ENCODE peak calls at places on chromosomes 3 and 15, in six cellular contexts. O is Calu3, P is foreskin keratinocyte, B is heart left ventricle, M is fibroblast of mammary gland, Z is testis. C is an unnamed sample.

GRCh38 chr15:84992157-84992940 is 10.7 kb downstream of the PDE8A start:
- DNase-seq in O (peak; percentile 65), P (peak; percentile 93), B (no peak), M (peak; percentile 83), Z (no peak), C (no peak)

GRCh38 chr3:97815149-97815917 is 6.5 kb upstream of the CRYBG3 start:
- DNase-seq in O (peak; percentile 32), P (peak; percentile 54), B (no peak), M (no peak), Z (no peak), C (no peak)

GRCh38 chr3:112646623-112647022 is 5.7 kb upstream of the CCDC80 start:
- DNase-seq in O (no peak), P (no peak), B (no peak), M (no peak), Z (no peak), C (no peak)

GRCh38 chr3:158702815-158703481 is 29.3 kb downstream of the RARRES1 start:
- DNase-seq in O (no peak), P (peak; percentile 34), B (no peak), M (peak; percentile 57), Z (no peak), C (no peak)

GRCh38 chr3:136266468-136266867 is 16.3 kb downstream of the PCCB start:
- DNase-seq in O (no peak), P (peak; percentile 63), B (no peak), M (peak; percentile 69), Z (no peak), C (peak; percentile 35)

GRCh38 chr3:150582620-150583019 is 20.5 kb upstream of the SELENOT start:
- DNase-seq in O (no peak), P (no peak), B (no peak), M (no peak), Z (no peak), C (peak; percentile 42)

GRCh38 chr15:45648521-45649200 is 13.8 kb downstream of the SQOR start:
- DNase-seq in O (peak; percentile 61), P (peak; percentile 92), B (no peak), M (peak; percentile 76), Z (no peak), C (no peak)

GRCh38 chr3:108389361-108389760 is 93.0 kb downstream of the HHLA2 start:
- DNase-seq in O (no peak), P (no peak), B (no peak), M (no peak), Z (no peak), C (no peak)

GRCh38 chr3:128287161-128287560 is 133.9 kb downstream of the EEFSEC start:
- DNase-seq in O (no peak), P (no peak), B (no peak), M (no peak), Z (no peak), C (no peak)

GRCh38 chr3:113079532-113079931 is 88.7 kb downstream of the GTPBP8 start:
- DNase-seq in O (no peak), P (no peak), B (no peak), M (no peak), Z (no peak), C (peak; percentile 24)

GRCh38 chr3:167350245-167350862 is 29.7 kb downstream of the ZBBX start:
- DNase-seq in O (peak; percentile 48), P (peak; percentile 20), B (no peak), M (peak; percentile 42), Z (no peak), C (peak; percentile 2)

GRCh38 chr3:33299395-33300081 is 22.3 kb downstream of the FBXL2 start:
- DNase-seq in O (no peak), P (peak; percentile 86), B (no peak), M (peak; percentile 86), Z (no peak), C (no peak)
- TF ChIP-seq CTCF in O (no peak), P (no peak), B (no peak), M (no peak), Z (no peak), C (no peak)

GRCh38 chr3:115004201-115005140 is 142.6 kb downstream of the ZBTB20 start:
- DNase-seq in O (no peak), P (no peak), B (no peak), M (no peak), Z (no peak), C (no peak)
- TF ChIP-seq CTCF in O (no peak), P (no peak), B (no peak), M (no peak), Z (no peak), C (no peak)

DNA sequence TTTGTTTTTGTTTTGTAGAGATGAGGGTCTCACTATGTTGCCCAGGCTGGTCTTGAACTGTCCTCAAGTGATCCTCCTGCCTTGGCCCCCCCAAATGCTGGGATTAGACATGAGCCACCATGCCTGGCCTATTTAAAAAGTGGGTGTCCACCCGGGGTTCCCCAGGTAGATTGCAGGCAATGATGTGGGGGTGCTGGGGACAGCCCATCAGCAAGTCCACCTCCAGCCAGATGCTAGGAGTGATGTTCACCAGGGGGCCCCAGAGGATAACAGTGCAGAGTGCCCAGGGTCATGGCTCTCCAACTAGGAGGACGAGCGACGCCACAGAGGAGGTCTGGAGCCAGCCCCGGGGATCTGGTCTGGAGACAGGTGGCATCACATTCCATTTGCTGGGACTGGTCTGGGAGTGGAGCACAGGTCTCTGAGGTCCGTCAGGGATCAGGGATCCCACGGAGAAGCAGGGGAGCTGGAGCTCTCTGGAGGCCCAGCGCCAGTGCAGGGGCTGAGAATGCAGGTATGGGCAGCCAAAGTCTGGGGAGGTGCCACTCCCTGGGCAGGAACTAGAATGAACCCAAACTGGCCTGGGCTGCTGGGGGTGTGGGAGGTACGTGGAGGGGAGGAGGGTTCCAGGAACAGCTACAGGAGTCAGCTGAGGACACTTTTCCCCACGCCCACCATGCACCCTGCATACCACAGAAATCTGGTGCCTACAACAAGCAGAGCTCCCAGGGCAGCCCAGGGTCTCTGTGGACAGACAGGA is 51.2 kb upstream of the PCSK6 start:
- DNase-seq in O (no peak), P (no peak), B (no peak), M (peak; percentile 2), Z (no peak), C (no peak)
- TF ChIP-seq CTCF in O (no peak), P (peak; percentile 52), B (no peak), M (no peak), Z (no peak), C (no peak)

GRCh38 chr3:60755094-60755493 is 496.2 kb downstream of the FHIT start:
- DNase-seq in O (no peak), P (no peak), B (no peak), M (no peak), Z (peak; percentile 33), C (no peak)
- TF ChIP-seq CTCF in O (no peak), P (peak; percentile 39), B (no peak), M (no peak), Z (no peak), C (peak; percentile 42)

GRCh38 chr3:11844891-11845290 is 1.8 kb downstream of the TAMM41 start:
- DNase-seq in O (no peak), P (no peak), B (no peak), M (no peak), Z (no peak), C (no peak)

GRCh38 chr3:11847607-11848006 is 922 bp upstream of the TAMM41 start:
- DNase-seq in O (peak; percentile 17), P (peak; percentile 18), B (no peak), M (no peak), Z (no peak), C (peak; percentile 22)

GRCh38 chr3:11846281-11847034 is at the start of gene TAMM41:
- DNase-seq in O (peak; percentile 89), P (peak; percentile 74), B (peak; percentile 92), M (peak; percentile 89), Z (peak; percentile 96), C (peak; percentile 90)

GRCh38 chr3:11845661-11846060 is 1.0 kb downstream of the TAMM41 start:
- DNase-seq in O (peak; percentile 2), P (peak; percentile 5), B (no peak), M (no peak), Z (no peak), C (peak; percentile 23)

DNA sequence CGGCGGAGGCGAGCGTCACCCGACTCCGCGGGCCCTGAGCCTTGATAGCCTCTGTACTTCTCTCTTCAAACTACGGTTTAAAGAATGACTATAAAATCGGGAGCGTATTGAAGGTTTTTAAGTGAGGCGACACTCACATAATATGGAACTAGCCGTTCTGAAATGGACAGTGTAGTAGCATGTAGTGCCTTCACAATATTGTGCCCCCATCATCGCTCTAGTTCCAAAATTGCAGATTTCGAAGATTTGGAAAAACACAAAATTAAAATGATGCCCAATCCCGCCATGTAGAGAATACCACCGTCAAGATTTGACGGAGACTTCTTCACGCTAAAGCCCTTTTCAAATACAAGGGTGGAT is 330 bp upstream of the TAMM41 start:
- DNase-seq in O (no peak), P (no peak), B (no peak), M (no peak), Z (no peak), C (no peak)
- TF ChIP-seq CTCF in O (no peak), P (no peak), B (no peak), M (no peak), Z (no peak), C (no peak)